ENCODE peak calls at places on chromosomes 1 and 21, in eight cellular contexts. W, B, T, X, D, S, Y and Q are unnamed samples.

GRCh38 chr1:1259948-1260614 is 13.6 kb upstream of the C1QTNF12 start:
- DNase-seq in W (no peak), B (no peak), T (peak; percentile 53), X (no peak), D (no peak), S (no peak), Y (no peak), Q (no peak)

GRCh38 chr21:18248171-18248570 is 3.5 kb downstream of the CHODL start:
- DNase-seq in W (no peak), B (no peak), T (no peak), X (no peak), D (no peak), S (no peak), Y (no peak), Q (no peak)

GRCh38 chr1:234505774-234506114 is 26.8 kb upstream of the TARBP1 start:
- DNase-seq in W (no peak), B (peak; percentile 79), T (no peak), X (no peak), D (peak; percentile 55), S (no peak), Y (peak; percentile 91), Q (peak; percentile 84)

GRCh38 chr1:247089616-247090375 is 11.2 kb upstream of the ZNF670 start:
- DNase-seq in W (no peak), B (no peak), T (no peak), X (no peak), D (no peak), S (peak; percentile 25), Y (no peak), Q (no peak)

GRCh38 chr21:42746240-42746592 is 92.8 kb downstream of the PDE9A start:
- DNase-seq in W (no peak), B (no peak), T (peak; percentile 34), X (no peak), D (no peak), S (no peak), Y (no peak), Q (no peak)

GRCh38 chr1:150268342-150268705 is 492 bp downstream of the APH1A start:
- DNase-seq in W (peak; percentile 59), B (no peak), T (peak; percentile 79), X (no peak), D (peak; percentile 30), S (peak; percentile 40), Y (peak; percentile 59), Q (peak; percentile 41)

GRCh38 chr1:110786802-110787327 is 86.1 kb upstream of the CD53 start:
- DNase-seq in W (no peak), B (no peak), T (no peak), X (no peak), D (no peak), S (no peak), Y (no peak), Q (no peak)

GRCh38 chr1:29620631-29621030 is 384.3 kb downstream of the PTPRU start:
- DNase-seq in W (no peak), B (no peak), T (no peak), X (no peak), D (no peak), S (no peak), Y (no peak), Q (no peak)

GRCh38 chr1:107687846-107688753 is 276.9 kb downstream of the VAV3 start:
- DNase-seq in W (no peak), B (peak; percentile 57), T (no peak), X (no peak), D (peak; percentile 94), S (no peak), Y (peak; percentile 88), Q (peak; percentile 3)

GRCh38 chr1:48679868-48680267 is 96.8 kb downstream of the BEND5 start:
- DNase-seq in W (no peak), B (no peak), T (no peak), X (no peak), D (no peak), S (no peak), Y (no peak), Q (no peak)

GRCh38 chr1:7290971-7291970 is 479.8 kb upstream of the VAMP3 start:
- DNase-seq in W (no peak), B (peak; percentile 75), T (no peak), X (no peak), D (no peak), S (no peak), Y (peak; percentile 14), Q (peak; percentile 73)
- H3K9ac ChIP-seq in W (no peak overlapping the region), B (no peak overlapping the region), T (no peak overlapping the region), X (no peak overlapping the region), D (no peak overlapping the region), S (no peak overlapping the region), Y (no peak overlapping the region), Q (no peak overlapping the region)

GRCh38 chr1:46186076-46186475 is 9.8 kb upstream of the P3R3URF start:
- DNase-seq in W (no peak), B (no peak), T (no peak), X (no peak), D (no peak), S (no peak), Y (no peak), Q (no peak)

GRCh38 chr1:46187106-46187869 is 10.9 kb downstream of the POMGNT1 start:
- DNase-seq in W (no peak), B (no peak), T (no peak), X (no peak), D (no peak), S (no peak), Y (no peak), Q (no peak)

GRCh38 chr1:46191033-46191701 is 7.1 kb downstream of the POMGNT1 start:
- DNase-seq in W (no peak), B (no peak), T (no peak), X (no peak), D (no peak), S (no peak), Y (no peak), Q (no peak)

GRCh38 chr1:46190539-46190938 is 7.7 kb downstream of the POMGNT1 start:
- DNase-seq in W (no peak), B (no peak), T (no peak), X (no peak), D (no peak), S (no peak), Y (peak; percentile 72), Q (no peak)

DNA sequence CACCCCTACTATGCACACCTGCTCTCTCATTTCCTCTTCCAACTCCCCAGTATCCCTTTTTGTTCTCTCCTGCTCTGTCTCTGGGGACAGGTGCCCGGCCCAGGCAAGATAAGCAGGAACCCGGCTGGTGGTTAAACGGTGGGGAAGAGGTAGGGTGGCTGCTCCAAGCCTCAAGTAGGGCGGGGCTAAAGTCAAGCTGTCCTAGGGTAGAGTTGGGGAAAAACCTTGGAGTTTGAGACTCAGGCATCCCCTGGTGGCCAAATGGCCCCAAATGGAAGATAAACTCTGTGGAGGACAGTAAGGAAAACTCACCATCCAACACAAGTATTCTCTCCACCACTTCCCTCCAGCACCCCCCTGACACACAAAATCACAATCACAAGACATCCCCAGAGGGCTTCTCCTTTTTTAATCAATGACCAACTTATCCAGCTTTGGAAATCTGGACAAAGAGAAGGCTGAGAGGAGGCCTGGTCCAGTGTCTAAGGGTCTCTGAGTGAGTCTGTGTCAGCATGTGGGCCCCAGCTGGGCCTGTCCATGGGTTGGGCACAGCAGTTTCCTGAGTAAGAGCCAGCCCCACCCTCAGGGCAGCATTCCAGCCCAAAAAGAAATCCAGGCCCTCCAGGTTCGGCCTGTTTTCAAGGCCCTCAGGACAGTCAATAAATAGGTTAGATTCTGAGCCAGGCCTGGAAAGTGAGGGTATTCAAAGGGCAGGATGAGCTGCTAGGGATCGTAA is 9.8 kb downstream of the POMGNT1 start:
- DNase-seq in W (peak; percentile 44), B (no peak), T (no peak), X (no peak), D (peak; percentile 45), S (no peak), Y (no peak), Q (no peak)
- TF ChIP-seq CTCF in W (peak; percentile 39), B (no peak), T (no peak), X (no peak), D (peak; percentile 38), S (peak; percentile 18), Y (peak; percentile 28), Q (no peak)

DNA sequence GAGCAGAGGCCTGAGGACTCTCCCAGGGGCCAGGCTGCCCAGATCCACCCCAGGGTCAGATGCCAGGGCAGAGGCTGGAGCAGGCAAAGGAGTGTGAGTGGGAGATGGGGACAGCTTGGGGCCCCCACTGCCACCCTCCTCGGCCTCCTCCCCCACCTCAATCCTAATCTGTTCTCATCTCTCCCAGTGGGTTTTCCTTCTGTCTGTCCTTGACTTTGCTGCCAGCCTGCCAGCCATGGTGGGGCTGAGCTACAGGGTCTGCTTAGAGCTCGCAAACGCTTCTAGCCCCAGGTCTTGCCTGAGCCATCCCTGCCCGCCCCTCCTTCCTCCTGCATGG is 65.3 kb downstream of the MEGF6 start:
- DNase-seq in W (no peak), B (no peak), T (no peak), X (no peak), D (no peak), S (no peak), Y (no peak), Q (no peak)
- H3K9ac ChIP-seq in W (no peak overlapping the region), B (no peak overlapping the region), T (no peak overlapping the region), X (no peak overlapping the region), D (no peak overlapping the region), S (no peak overlapping the region), Y (no peak overlapping the region), Q (peak overlapping the region; percentile 23)

DNA sequence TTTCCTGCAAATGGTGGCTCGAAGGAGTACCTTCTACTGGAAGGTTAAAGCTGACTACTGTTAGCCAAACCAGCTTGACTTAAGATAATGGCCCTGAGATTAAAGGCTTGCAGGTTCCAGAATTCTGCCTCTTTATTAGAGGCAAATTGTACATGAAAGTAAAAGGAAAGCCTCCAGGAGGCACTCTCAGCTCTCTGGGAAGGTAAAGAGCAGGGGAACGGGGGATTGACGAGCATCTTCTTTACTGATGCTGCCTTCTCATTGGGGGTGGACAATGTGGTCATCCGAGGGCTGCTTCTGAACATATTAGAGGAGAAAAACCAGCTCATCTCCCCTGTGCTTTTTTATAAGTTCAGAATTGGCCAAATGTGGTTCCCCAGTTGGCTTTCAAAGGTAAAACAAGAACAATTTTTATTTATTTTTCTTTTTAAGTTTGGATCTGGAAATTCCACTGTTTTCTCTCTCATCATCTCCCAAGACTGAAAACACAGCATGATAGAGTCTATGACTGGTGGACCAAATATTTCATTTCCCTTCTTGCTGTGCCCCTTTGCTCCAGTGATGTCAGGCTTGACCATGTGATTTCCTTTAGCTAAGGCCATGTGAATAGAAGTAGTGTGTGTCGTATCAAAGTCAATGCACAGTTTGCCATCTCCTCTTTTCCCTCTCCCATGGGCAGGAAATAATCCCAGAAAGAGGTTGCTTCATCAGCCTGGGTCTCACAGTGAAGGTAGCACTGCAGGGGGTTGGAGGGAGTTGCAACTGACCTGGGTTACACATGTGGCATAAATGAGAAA is 292.7 kb downstream of the PRDM2 start:
- DNase-seq in W (no peak), B (no peak), T (no peak), X (no peak), D (peak; percentile 38), S (no peak), Y (no peak), Q (no peak)
- TF ChIP-seq CTCF in W (peak; percentile 20), B (no peak), T (no peak), X (no peak), D (peak; percentile 47), S (peak; percentile 28), Y (no peak), Q (no peak)

GRCh38 chr21:45543371-45543709 is 1.1 kb upstream of the SLC19A1 start:
- DNase-seq in W (no peak), B (no peak), T (no peak), X (no peak), D (no peak), S (no peak), Y (no peak), Q (no peak)
- H3K9ac ChIP-seq in W (no peak overlapping the region), B (no peak overlapping the region), T (no peak overlapping the region), X (peak overlapping the region; percentile 69), D (no peak overlapping the region), S (no peak overlapping the region), Y (no peak overlapping the region), Q (no peak overlapping the region)